ENCODE peak calls at places on chromosomes 11 and 22, in six cellular contexts. C, J, Q, K, P and D are unnamed samples.

GRCh38 chr11:112785104-112785503 is 176.1 kb upstream of the NCAM1 start:
- DNase-seq in C (peak; percentile 19), J (no peak), Q (peak; percentile 75), K (peak; percentile 88), P (no peak), D (no peak)

GRCh38 chr11:1300121-1300520 is 9.3 kb downstream of the TOLLIP start:
- DNase-seq in C (no peak), J (no peak), Q (no peak), K (no peak), P (no peak), D (no peak)

GRCh38 chr22:43505896-43506295 is 94.1 kb downstream of the MPPED1 start:
- DNase-seq in C (no peak), J (no peak), Q (no peak), K (no peak), P (peak; percentile 16), D (no peak)

GRCh38 chr11:120985718-120986569 is 38.0 kb upstream of the TBCEL start:
- DNase-seq in C (peak; percentile 46), J (peak; percentile 21), Q (peak; percentile 48), K (peak; percentile 25), P (peak; percentile 78), D (peak; percentile 24)

GRCh38 chr11:91081440-91082088 is 858.7 kb upstream of the CHORDC1 start:
- DNase-seq in C (peak; percentile 59), J (peak; percentile 3), Q (peak; percentile 52), K (peak; percentile 25), P (no peak), D (peak; percentile 82)

GRCh38 chr11:22859756-22860155 is 518 bp downstream of the CCDC179 start:
- DNase-seq in C (no peak), J (no peak), Q (no peak), K (no peak), P (no peak), D (no peak)

GRCh38 chr22:37193629-37194191 is 5.7 kb upstream of the C1QTNF6 start:
- DNase-seq in C (no peak), J (no peak), Q (peak; percentile 67), K (no peak), P (peak; percentile 6), D (no peak)

GRCh38 chr11:46055371-46055770 is 65.9 kb downstream of the PHF21A start:
- DNase-seq in C (no peak), J (no peak), Q (peak; percentile 26), K (peak; percentile 52), P (no peak), D (no peak)

DNA sequence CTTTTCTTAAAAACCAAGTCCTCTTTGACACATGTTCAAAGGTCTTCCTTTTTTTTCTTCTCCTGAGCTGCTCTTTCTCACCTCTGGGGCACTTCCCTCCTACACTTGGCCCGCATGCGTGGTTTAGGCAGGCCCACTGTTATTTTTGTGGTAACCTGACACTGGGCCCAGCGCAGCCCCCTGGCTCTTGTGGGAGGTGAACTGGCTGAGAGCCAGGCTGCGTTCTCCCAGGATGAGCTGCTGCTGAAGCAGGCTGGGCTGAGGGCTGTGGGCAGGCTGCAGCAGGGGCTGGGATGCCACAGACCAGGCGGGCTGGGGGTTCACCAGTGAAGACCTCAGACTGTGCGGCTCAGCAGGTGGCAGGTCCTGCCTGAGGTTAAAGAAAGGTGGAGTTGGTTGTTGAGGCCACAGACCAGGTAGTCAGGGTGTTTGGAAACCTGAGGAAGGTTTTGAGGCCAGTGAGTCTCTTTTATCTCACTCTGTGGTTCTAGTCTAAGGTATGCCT is 72.4 kb downstream of the TEAD1 start:
- DNase-seq in C (peak; percentile 82), J (no peak), Q (peak; percentile 93), K (peak; percentile 78), P (peak; percentile 91), D (peak; percentile 82)
- TF ChIP-seq CTCF in C (no peak), J (no peak), Q (no peak), K (no peak), P (no peak), D (no peak)

DNA sequence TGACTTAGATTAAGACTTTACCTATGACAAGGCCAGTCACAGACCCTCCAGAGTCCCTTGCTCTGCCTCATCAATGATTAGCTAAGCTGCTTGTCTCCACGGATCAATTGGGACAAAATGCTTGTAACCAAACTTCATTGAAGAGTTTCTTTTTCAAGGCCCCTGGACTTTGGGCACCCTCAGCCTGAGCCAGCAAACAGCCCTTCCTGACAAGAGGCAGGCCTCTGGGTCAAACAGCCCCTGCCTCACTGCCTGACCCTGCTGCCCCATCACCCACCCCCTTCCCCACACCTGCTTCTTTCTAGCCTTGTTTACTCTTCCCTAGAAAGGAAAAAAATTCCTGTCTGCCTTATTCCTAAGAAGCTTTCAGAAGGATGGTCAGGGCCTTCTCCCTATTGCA is 26.3 kb upstream of the CDON start:
- DNase-seq in C (no peak), J (no peak), Q (no peak), K (no peak), P (no peak), D (no peak)
- TF ChIP-seq CTCF in C (no peak), J (no peak), Q (no peak), K (no peak), P (no peak), D (no peak)

GRCh38 chr22:24265734-24266133 is 4.9 kb upstream of the SPECC1L start:
- DNase-seq in C (no peak), J (no peak), Q (no peak), K (no peak), P (no peak), D (no peak)

GRCh38 chr22:24271406-24271760 is 752 bp downstream of the SPECC1L start:
- DNase-seq in C (no peak), J (no peak), Q (no peak), K (peak; percentile 44), P (no peak), D (peak; percentile 35)

GRCh38 chr22:24270556-24271405 is at the start of gene SPECC1L:
- DNase-seq in C (peak; percentile 94), J (peak; percentile 71), Q (peak; percentile 95), K (peak; percentile 94), P (peak; percentile 98), D (peak; percentile 77)
- TF ChIP-seq CTCF in C (no peak), J (no peak), Q (no peak), K (no peak), P (peak; percentile 4), D (no peak)

DNA sequence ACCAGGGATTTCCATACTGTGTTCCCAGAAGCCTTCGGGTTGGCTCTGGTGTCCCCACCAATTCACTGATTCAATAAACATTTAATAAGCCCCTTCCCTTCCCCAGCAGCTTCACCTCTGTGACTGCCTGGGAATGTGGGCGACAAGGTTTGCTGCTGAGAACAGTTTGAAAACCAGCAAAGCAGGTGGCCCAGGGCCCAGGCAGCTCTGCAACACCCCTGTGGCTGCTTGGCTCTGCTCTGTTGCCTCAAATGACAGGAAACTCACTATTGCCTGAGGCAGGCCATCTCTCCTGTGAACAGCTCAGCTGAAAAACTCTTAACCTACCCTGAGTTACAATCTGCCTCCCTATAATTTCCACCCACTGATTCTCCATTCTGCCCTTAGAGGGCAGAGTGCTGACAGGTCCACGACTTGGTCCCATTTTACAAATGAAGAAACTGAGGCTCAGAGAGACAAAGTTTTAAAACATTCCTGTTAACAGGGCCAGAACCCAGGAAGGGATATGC is 10.5 kb downstream of the ADORA2A start:
- DNase-seq in C (no peak), J (no peak), Q (no peak), K (peak; percentile 11), P (peak; percentile 32), D (peak; percentile 39)
- TF ChIP-seq CTCF in C (no peak), J (peak; percentile 11), Q (peak; percentile 27), K (peak; percentile 27), P (no peak), D (peak; percentile 14)

DNA sequence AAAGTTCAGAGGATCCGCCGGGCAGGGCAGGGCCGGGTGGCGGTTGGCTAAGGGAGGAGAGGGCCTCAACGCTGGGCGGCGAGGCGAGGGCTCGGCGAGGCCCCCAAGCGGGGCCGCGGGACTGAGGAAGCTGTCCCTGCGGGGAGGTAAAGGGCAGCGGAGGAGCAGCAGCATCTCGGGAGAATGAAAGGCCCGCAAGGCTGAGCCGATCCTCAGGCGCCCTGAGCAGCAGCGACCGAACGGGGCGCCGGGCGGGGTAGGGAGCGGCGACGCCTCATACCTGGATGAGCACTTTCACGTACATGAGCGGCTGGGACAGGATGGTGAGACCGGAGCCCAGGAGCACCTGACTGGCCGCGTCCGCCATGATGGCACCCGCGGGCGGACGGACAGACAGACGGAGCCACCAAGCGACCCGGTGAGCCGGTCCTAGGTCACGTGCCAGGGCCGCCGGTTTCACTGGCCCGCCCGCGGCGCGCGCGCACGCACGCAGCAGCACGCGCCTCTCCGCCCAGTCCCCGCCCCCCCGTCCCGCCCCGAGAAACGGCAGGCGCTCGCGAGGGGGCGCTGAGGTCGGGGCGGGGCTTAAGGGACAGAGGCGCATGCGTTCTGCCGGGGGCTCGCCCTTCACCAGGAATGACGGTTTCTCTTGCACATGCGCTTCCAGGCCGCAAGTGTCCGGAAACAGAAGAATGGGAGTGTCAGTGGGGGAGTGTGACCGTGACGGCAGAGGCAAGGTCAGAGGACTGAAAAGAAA is at the start of gene MTCH2:
- DNase-seq in C (peak; percentile 97), J (peak; percentile 96), Q (peak; percentile 99), K (peak; percentile 97), P (peak; percentile 98), D (peak; percentile 88)
- TF ChIP-seq CTCF in C (peak; percentile 44), J (peak; percentile 28), Q (no peak), K (peak; percentile 13), P (peak; percentile 21), D (peak; percentile 29)

DNA sequence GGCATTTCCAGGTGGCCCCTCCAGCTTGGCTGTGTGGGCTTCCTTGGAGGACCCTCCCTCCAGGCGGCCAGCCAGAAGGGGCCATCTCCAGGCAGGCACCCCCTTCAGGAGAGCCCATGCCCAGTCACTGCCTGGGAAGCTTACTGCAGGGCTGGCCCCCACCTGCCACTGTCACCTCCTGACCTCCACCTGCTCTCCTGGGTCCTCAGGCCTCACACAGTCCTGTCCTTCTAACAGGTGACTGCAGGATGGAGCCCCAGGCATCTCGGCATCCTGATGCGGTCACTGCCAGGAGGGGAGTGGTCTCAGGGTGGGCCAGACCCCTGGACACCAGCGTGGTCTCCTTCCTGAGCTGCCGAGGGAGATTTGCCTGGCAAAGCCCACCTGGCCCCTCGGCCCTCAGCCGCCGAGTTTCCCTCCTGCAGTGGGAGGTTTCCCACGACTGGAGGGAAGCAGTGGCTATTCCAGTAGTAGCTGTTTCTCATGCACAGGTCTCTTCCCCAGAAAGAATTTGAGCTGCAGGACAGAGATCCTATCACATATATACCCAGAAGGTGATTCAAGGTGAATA is 13.0 kb downstream of the TBX1 start:
- DNase-seq in C (no peak), J (no peak), Q (no peak), K (no peak), P (peak; percentile 55), D (no peak)
- TF ChIP-seq CTCF in C (no peak), J (no peak), Q (no peak), K (no peak), P (no peak), D (no peak)

GRCh38 chr22:28799834-28800307 is 498 bp downstream of the XBP1 start:
- DNase-seq in C (peak; percentile 41), J (no peak), Q (peak; percentile 61), K (peak; percentile 66), P (peak; percentile 91), D (no peak)

GRCh38 chr22:28800308-28801041 is at the start of gene XBP1:
- DNase-seq in C (peak; percentile 98), J (peak; percentile 90), Q (peak; percentile 94), K (peak; percentile 92), P (peak; percentile 98), D (peak; percentile 78)

GRCh38 chr22:28799125-28799833 is 1.1 kb downstream of the XBP1 start:
- DNase-seq in C (peak; percentile 81), J (peak; percentile 71), Q (peak; percentile 96), K (peak; percentile 97), P (peak; percentile 64), D (peak; percentile 91)

GRCh38 chr22:28801845-28802594 is 1.7 kb upstream of the XBP1 start:
- DNase-seq in C (no peak), J (no peak), Q (no peak), K (no peak), P (peak; percentile 44), D (peak; percentile 20)

GRCh38 chr22:28802595-28803087 is 2.3 kb upstream of the XBP1 start:
- DNase-seq in C (no peak), J (no peak), Q (no peak), K (no peak), P (peak; percentile 14), D (no peak)
- TF ChIP-seq CTCF in C (no peak), J (no peak), Q (no peak), K (no peak), P (peak; percentile 13), D (no peak)